ENCODE peak calls at places on chromosomes 11 and 22, in seven cellular contexts. J is A549, V is coronary artery, E is AG04450, S is H9, M is glutamatergic neuron, G is choroid plexus epithelial cell. Y is an unnamed sample.

GRCh38 chr22:18110194-18110943 is at the start of gene TUBA8:
- DNase-seq in J (no peak), V (no peak), E (no peak), S (peak), M (peak), G (peak), Y (peak)

GRCh38 chr22:44780876-44781275 is 28.5 kb downstream of the ARHGAP8 start:
- DNase-seq in J (no peak), V (no peak), E (no peak), S (no peak), M (no peak), G (no peak), Y (no peak)

GRCh38 chr11:63884191-63884590 is 32.8 kb downstream of the RCOR2 start:
- DNase-seq in J (no peak), V (no peak), E (no peak), S (no peak), M (no peak), G (peak), Y (no peak)

GRCh38 chr11:76799061-76799804 is 16.1 kb downstream of the TSKU start:
- DNase-seq in J (peak), V (peak), E (no peak), S (peak), M (peak), G (peak), Y (peak)

GRCh38 chr22:46286941-46287872 is 9.5 kb upstream of the GTSE1 start:
- DNase-seq in J (no peak), V (no peak), E (no peak), S (no peak), M (no peak), G (no peak), Y (no peak)

GRCh38 chr11:12694182-12694531 is 19.9 kb downstream of the TEAD1 start:
- DNase-seq in J (peak), V (no peak), E (no peak), S (no peak), M (no peak), G (peak), Y (no peak)

GRCh38 chr11:17760102-17761029 is 25.8 kb downstream of the KCNC1 start:
- DNase-seq in J (peak), V (no peak), E (no peak), S (peak), M (peak), G (peak), Y (no peak)

GRCh38 chr22:19359554-19360299 is 68.2 kb upstream of the CLTCL1 start:
- DNase-seq in J (no peak), V (no peak), E (no peak), S (no peak), M (no peak), G (no peak), Y (no peak)

GRCh38 chr11:134535029-134536025 is 123.3 kb upstream of the B3GAT1 start:
- DNase-seq in J (no peak), V (peak), E (no peak), S (peak), M (peak), G (no peak), Y (no peak)

GRCh38 chr11:4763096-4763495 is 6.6 kb downstream of the OR51F1 start:
- DNase-seq in J (no peak), V (no peak), E (no peak), S (no peak), M (no peak), G (no peak), Y (no peak)

GRCh38 chr11:4881860-4882500 is at the start of gene OR51T1:
- DNase-seq in J (no peak), V (no peak), E (no peak), S (no peak), M (no peak), G (peak), Y (no peak)

GRCh38 chr11:75982309-75982708 is 167.3 kb downstream of the UVRAG start:
- DNase-seq in J (no peak), V (no peak), E (no peak), S (no peak), M (no peak), G (no peak), Y (no peak)

GRCh38 chr11:111520565-111520964 is 6.0 kb downstream of the HOATZ start:
- DNase-seq in J (no peak), V (no peak), E (no peak), S (no peak), M (no peak), G (peak), Y (no peak)

GRCh38 chr11:59728913-59729312 is 15.3 kb upstream of the OR10V1 start:
- DNase-seq in J (no peak), V (no peak), E (no peak), S (no peak), M (no peak), G (no peak), Y (no peak)

GRCh38 chr11:47514825-47515647 is 37.9 kb downstream of the CELF1 start:
- DNase-seq in J (peak), V (no peak), E (peak), S (peak), M (no peak), G (peak), Y (no peak)

GRCh38 chr22:39482768-39483167 is 19.3 kb upstream of the MIEF1 start:
- DNase-seq in J (no peak), V (no peak), E (no peak), S (no peak), M (peak), G (peak), Y (no peak)

GRCh38 chr11:74024630-74025029 is 15.7 kb upstream of the UCP3 start:
- DNase-seq in J (no peak), V (no peak), E (peak), S (no peak), M (no peak), G (peak), Y (no peak)

GRCh38 chr22:24094966-24095365 is 83.9 kb downstream of the CABIN1 start:
- DNase-seq in J (no peak), V (peak), E (no peak), S (no peak), M (no peak), G (no peak), Y (no peak)

GRCh38 chr11:11740081-11740702 is 101.6 kb upstream of the USP47 start:
- DNase-seq in J (no peak), V (no peak), E (no peak), S (no peak), M (no peak), G (no peak), Y (no peak)

GRCh38 chr22:42872821-42873220 is 15.7 kb upstream of the ARFGAP3 start:
- DNase-seq in J (no peak), V (no peak), E (no peak), S (no peak), M (no peak), G (peak), Y (no peak)

GRCh38 chr22:23216331-23217170 is 36.2 kb downstream of the BCR start:
- DNase-seq in J (no peak), V (no peak), E (no peak), S (no peak), M (no peak), G (no peak), Y (no peak)

GRCh38 chr22:40808018-40808841 is 10.9 kb downstream of the SLC25A17 start:
- DNase-seq in J (no peak), V (no peak), E (no peak), S (no peak), M (no peak), G (peak), Y (no peak)

GRCh38 chr22:45781941-45782340 is 110.3 kb downstream of the ATXN10 start:
- DNase-seq in J (no peak), V (no peak), E (no peak), S (no peak), M (no peak), G (no peak), Y (no peak)

GRCh38 chr22:44547371-44547770 is 49.3 kb upstream of the RTL6 start:
- DNase-seq in J (no peak), V (no peak), E (no peak), S (no peak), M (no peak), G (no peak), Y (no peak)

GRCh38 chr22:38513063-38513462 is 7.0 kb upstream of the DDX17 start:
- DNase-seq in J (no peak), V (no peak), E (no peak), S (peak), M (peak), G (no peak), Y (no peak)

GRCh38 chr22:23353004-23353403 is 172.7 kb downstream of the BCR start:
- DNase-seq in J (no peak), V (no peak), E (no peak), S (no peak), M (no peak), G (no peak), Y (no peak)

GRCh38 chr11:125429174-125429707 is 66.8 kb downstream of the FEZ1 start:
- DNase-seq in J (peak), V (no peak), E (no peak), S (peak), M (peak), G (peak), Y (peak)

GRCh38 chr11:120130991-120131760 is 6.7 kb downstream of the TRIM29 start:
- DNase-seq in J (no peak), V (peak), E (no peak), S (no peak), M (peak), G (no peak), Y (no peak)

GRCh38 chr11:5713695-5714094 is 22.6 kb upstream of the OR56B1 start:
- DNase-seq in J (no peak), V (no peak), E (no peak), S (no peak), M (no peak), G (peak), Y (no peak)

GRCh38 chr11:108483163-108483562 is 15.0 kb downstream of the POGLUT3 start:
- DNase-seq in J (no peak), V (no peak), E (no peak), S (no peak), M (no peak), G (peak), Y (no peak)

GRCh38 chr11:117232911-117233409 is 489 bp downstream of the RNF214 start:
- DNase-seq in J (no peak), V (peak), E (no peak), S (peak), M (peak), G (no peak), Y (peak)

GRCh38 chr11:131674051-131674755 is 303.8 kb downstream of the NTM start:
- DNase-seq in J (peak), V (no peak), E (peak), S (peak), M (peak), G (peak), Y (peak)

GRCh38 chr11:75577198-75577597 is 15.1 kb downstream of the SERPINH1 start:
- DNase-seq in J (peak), V (no peak), E (no peak), S (peak), M (peak), G (peak), Y (peak)

GRCh38 chr22:44920183-44920582 is 89.6 kb downstream of the PHF21B start:
- DNase-seq in J (no peak), V (peak), E (no peak), S (no peak), M (no peak), G (no peak), Y (no peak)

GRCh38 chr22:32623943-32624342 is 149.3 kb downstream of the FBXO7 start:
- DNase-seq in J (no peak), V (peak), E (peak), S (no peak), M (no peak), G (peak), Y (no peak)

GRCh38 chr22:26304730-26305129 is 124.3 kb upstream of the ASPHD2 start:
- DNase-seq in J (no peak), V (no peak), E (no peak), S (no peak), M (no peak), G (no peak), Y (no peak)

GRCh38 chr22:24416095-24416494 is 11.3 kb upstream of the ADORA2A start:
- DNase-seq in J (no peak), V (no peak), E (no peak), S (no peak), M (peak), G (no peak), Y (no peak)

GRCh38 chr11:121494355-121495099 is 41.8 kb upstream of the SORL1-AS1 start:
- DNase-seq in J (no peak), V (no peak), E (no peak), S (no peak), M (no peak), G (no peak), Y (no peak)

GRCh38 chr11:134270250-134270714 is 5.9 kb upstream of the GLB1L3 start:
- DNase-seq in J (no peak), V (no peak), E (no peak), S (peak), M (no peak), G (peak), Y (no peak)

GRCh38 chr11:2443881-2444300 is 423 bp downstream of the TRPM5 start:
- DNase-seq in J (no peak), V (no peak), E (no peak), S (no peak), M (peak), G (no peak), Y (no peak)

GRCh38 chr11:114877976-114878375 is 199.6 kb downstream of the NXPE2 start:
- DNase-seq in J (no peak), V (no peak), E (no peak), S (no peak), M (no peak), G (no peak), Y (no peak)
- TF ChIP-seq CTCF in J (no peak), V (no peak), E (no peak), S (no peak), M (no peak), G (no peak), Y (no peak)

DNA sequence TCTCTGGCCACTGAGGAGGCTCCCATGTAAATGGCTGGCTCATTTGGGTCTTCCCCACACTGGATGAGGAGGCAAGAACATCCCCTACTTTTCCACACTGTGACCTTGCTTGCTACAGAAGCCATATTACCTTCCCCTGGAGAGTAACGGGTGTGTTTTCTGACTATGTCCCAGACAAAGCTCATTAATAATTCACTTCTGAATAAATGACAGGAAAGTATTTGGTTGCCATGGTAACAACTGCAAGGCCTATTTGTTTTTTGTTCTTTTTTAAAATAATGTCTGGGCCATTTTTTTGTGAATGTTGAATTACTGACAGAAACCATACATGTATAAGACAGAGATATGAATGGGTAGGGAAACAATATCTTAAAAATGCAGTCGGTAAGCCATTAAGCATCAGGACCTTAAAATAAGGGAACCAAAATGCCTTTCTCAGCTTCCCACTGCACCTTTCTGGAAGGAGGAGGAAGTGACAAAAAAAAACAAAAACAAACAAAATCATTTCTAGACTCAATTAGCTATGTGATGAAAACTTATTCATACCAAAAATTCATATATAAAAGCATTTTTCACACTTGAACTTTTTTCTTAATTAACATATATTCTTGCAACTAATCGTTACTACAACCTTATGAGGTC is 31.9 kb downstream of the SLC1A2 start:
- DNase-seq in J (peak), V (no peak), E (no peak), S (no peak), M (no peak), G (no peak), Y (no peak)
- TF ChIP-seq CTCF in J (no peak), V (no peak), E (no peak), S (no peak), M (no peak), G (no peak), Y (no peak)

GRCh38 chr11:61952882-61953281 is 2.7 kb downstream of the BEST1 start:
- DNase-seq in J (no peak), V (no peak), E (no peak), S (no peak), M (no peak), G (no peak), Y (no peak)

GRCh38 chr11:61956191-61957027 is 6.3 kb downstream of the BEST1 start:
- DNase-seq in J (no peak), V (no peak), E (no peak), S (no peak), M (no peak), G (no peak), Y (no peak)

GRCh38 chr11:61955416-61956135 is 5.4 kb downstream of the BEST1 start:
- DNase-seq in J (no peak), V (no peak), E (no peak), S (peak), M (peak), G (peak), Y (no peak)

GRCh38 chr11:61954106-61955030 is 4.2 kb downstream of the BEST1 start:
- DNase-seq in J (peak), V (no peak), E (no peak), S (no peak), M (no peak), G (peak), Y (no peak)

GRCh38 chr11:61955031-61955415 is 4.9 kb downstream of the BEST1 start:
- DNase-seq in J (peak), V (peak), E (no peak), S (peak), M (peak), G (peak), Y (no peak)
- TF ChIP-seq CTCF in J (no peak), V (no peak), E (peak), S (peak), M (no peak), G (peak), Y (no peak)

GRCh38 chr11:113249491-113249763 is 65.0 kb upstream of the TTC12 start:
- DNase-seq in J (peak), V (no peak), E (no peak), S (no peak), M (no peak), G (peak), Y (no peak)
- TF ChIP-seq CTCF in J (no peak), V (no peak), E (peak), S (peak), M (peak), G (peak), Y (peak)

DNA sequence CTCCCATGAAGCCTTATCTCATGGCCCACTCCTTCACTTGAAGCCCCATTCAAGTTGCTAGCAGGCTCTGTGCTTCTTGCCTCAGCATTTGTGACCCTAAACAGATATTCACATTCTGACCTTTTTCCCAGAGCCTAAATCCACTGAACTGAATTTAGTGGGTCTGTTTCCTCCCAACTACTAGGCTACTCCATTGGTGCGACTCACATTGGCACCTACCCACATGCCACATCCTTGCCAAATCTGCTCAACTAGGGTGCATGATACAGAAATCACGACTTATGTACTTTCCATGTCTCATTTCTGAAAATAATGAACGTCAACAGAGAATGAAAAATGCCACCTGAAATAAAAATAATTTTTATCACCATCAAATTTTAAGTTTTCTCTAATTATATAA is 8.3 kb upstream of the MMP12 start:
- DNase-seq in J (no peak), V (no peak), E (no peak), S (no peak), M (no peak), G (no peak), Y (no peak)
- TF ChIP-seq CTCF in J (no peak), V (no peak), E (no peak), S (no peak), M (no peak), G (no peak), Y (no peak)

GRCh38 chr11:66845876-66846212 is 2.6 kb downstream of the RCE1 start:
- DNase-seq in J (no peak), V (peak), E (no peak), S (no peak), M (no peak), G (peak), Y (no peak)
- TF ChIP-seq CTCF in J (no peak), V (no peak), E (no peak), S (no peak), M (no peak), G (peak), Y (no peak)

GRCh38 chr11:30861506-30861905 is 275.4 kb upstream of the MPPED2 start:
- DNase-seq in J (no peak), V (no peak), E (no peak), S (no peak), M (no peak), G (no peak), Y (no peak)

GRCh38 chr11:30863177-30863576 is 277.0 kb upstream of the MPPED2 start:
- DNase-seq in J (no peak), V (no peak), E (no peak), S (no peak), M (no peak), G (no peak), Y (no peak)

GRCh38 chr11:30855383-30856006 is 269.3 kb upstream of the MPPED2 start:
- DNase-seq in J (peak), V (no peak), E (no peak), S (no peak), M (no peak), G (peak), Y (no peak)

GRCh38 chr11:30860970-30861369 is 274.8 kb upstream of the MPPED2 start:
- DNase-seq in J (no peak), V (no peak), E (no peak), S (no peak), M (no peak), G (no peak), Y (peak)

DNA sequence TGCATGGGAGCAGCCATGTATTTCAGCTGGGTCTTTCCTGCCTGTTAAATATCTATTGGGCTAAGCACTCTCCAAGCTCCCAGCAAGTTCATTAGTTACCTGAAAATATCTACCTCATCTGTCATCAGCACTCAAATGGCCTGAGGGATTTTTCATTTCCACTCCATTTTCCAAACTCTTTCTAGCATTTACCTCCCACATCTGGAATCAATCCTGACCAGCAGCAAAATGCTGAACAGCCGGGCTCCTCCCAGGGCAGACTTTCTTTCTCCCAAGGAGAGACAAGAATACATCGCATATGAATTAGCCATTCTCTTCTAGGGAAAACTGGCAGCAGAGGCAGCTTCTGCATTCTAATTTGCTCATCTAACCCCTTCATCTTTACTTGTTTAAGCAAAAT is 273.6 kb upstream of the MPPED2 start:
- DNase-seq in J (no peak), V (no peak), E (no peak), S (no peak), M (no peak), G (no peak), Y (no peak)
- TF ChIP-seq CTCF in J (no peak), V (no peak), E (no peak), S (no peak), M (no peak), G (no peak), Y (no peak)

GRCh38 chr11:33257897-33258630 is 883 bp downstream of the HIPK3 start:
- DNase-seq in J (peak), V (peak), E (peak), S (peak), M (peak), G (peak), Y (peak)
- TF ChIP-seq CTCF in J (peak), V (peak), E (peak), S (peak), M (no peak), G (peak), Y (peak)

GRCh38 chr22:30196867-30197336 is 49.7 kb downstream of the LIF start:
- DNase-seq in J (no peak), V (no peak), E (no peak), S (no peak), M (no peak), G (no peak), Y (no peak)
- TF ChIP-seq CTCF in J (no peak), V (no peak), E (no peak), S (no peak), M (no peak), G (no peak), Y (no peak)